ENCODE peak calls at places on chromosomes 11 and 22, in six cellular contexts. E is PC-3, C is lung, L is endodermal cell, Y is small intestine, U is kidney. T is an unnamed sample. For H3K4me1, the result is how much of the 10 kb centered on the place peaks cover.

GRCh38 chr11:102733232-102733875 is 8.6 kb upstream of the MMP8 start:
- DNase-seq in E (peak), C (peak), U (no peak), L (peak), Y (peak), T (peak)

GRCh38 chr11:40338739-40339138 is 1120.7 kb downstream of the LRRC4C start:
- DNase-seq in Y (no peak), L (no peak), C (no peak), U (no peak), E (peak), T (peak)

GRCh38 chr22:36297568-36297967 is 44.6 kb downstream of the APOL1 start:
- DNase-seq in U (peak), C (no peak), L (no peak), E (no peak), Y (no peak), T (no peak)

GRCh38 chr11:134515081-134515960 is 103.3 kb upstream of the B3GAT1 start:
- DNase-seq in E (no peak), C (no peak), U (peak), L (peak), Y (peak), T (no peak)

GRCh38 chr22:23815781-23816551 is 22.8 kb downstream of the DERL3 start:
- DNase-seq in E (no peak), U (peak), Y (no peak), C (no peak), L (no peak), T (no peak)

GRCh38 chr11:1943576-1943975 is 3.6 kb upstream of the MRPL23 start:
- DNase-seq in Y (no peak), L (no peak), C (peak), U (peak), E (peak), T (no peak)

GRCh38 chr11:27291302-27291889 is 71.6 kb downstream of the CCDC34 start:
- DNase-seq in L (no peak), C (no peak), Y (peak), U (no peak), E (peak), T (no peak)

GRCh38 chr11:119116601-119117000 is 4.8 kb upstream of the HINFP start:
- DNase-seq in E (no peak), U (no peak), C (no peak), L (no peak), Y (no peak), T (no peak)

GRCh38 chr22:22520667-22521602 is 865 bp upstream of the ZNF280A start:
- DNase-seq in E (peak), Y (no peak), U (no peak), C (no peak), L (no peak), T (no peak)

GRCh38 chr11:77779935-77780334 is 40.6 kb downstream of the RSF1 start:
- DNase-seq in C (no peak), L (no peak), E (peak), Y (no peak), U (no peak), T (peak)

GRCh38 chr11:128520886-128521696 is 66.3 kb downstream of the ETS1 start:
- DNase-seq in C (no peak), L (no peak), Y (no peak), E (no peak), U (peak), T (no peak)
- H3K27ac ChIP-seq in C (peak), L (no peak), Y (peak), E (peak), U (peak), T (no peak)

DNA sequence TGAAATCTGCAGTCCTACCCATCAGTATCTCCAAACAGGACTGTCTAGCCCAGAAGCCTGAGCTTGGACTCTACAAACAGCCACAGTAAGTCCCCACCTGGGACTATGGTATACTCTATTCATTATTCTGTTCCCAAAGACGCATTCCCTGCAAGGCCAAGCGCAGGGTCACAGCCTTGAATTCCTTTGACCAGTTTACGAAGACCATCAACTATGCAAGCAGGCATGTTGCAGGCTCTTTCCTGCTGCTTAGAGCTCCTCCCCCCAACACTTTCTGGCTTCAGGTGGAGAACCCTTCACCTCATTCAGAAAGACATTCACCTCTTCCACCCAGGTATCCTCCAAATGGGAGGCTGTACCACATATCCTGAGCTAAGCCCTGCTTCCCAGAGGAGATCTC is 62.5 kb downstream of the TIMP3 start:
- DNase-seq in Y (no peak), E (no peak), C (no peak), U (no peak), L (no peak), T (no peak)
- H3K4me1 ChIP-seq in Y (under half), E (under half), C (under half), U (under half), L (under half), T (under half)

DNA sequence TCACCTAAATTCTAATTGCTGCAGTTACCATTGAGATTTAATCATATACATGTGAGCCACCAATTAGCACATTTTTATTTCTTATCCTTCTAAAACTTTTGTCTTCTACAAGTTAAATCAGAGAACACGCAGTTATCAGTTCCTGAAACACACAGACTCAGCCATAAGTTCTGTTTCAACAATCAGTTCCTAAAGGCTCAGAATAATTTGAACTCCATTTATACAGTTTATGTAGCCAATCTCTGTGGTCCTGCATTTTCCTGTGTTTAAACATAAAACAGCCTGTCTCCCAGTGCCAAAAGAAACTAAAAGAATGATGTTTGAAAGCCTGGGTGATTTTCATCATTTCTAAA is 2.9 kb downstream of the PLAAT3 start:
- DNase-seq in Y (no peak), C (no peak), U (no peak), L (no peak), E (no peak), T (no peak)
- H3K27ac ChIP-seq in Y (no peak), C (no peak), U (no peak), L (no peak), E (no peak), T (no peak)

DNA sequence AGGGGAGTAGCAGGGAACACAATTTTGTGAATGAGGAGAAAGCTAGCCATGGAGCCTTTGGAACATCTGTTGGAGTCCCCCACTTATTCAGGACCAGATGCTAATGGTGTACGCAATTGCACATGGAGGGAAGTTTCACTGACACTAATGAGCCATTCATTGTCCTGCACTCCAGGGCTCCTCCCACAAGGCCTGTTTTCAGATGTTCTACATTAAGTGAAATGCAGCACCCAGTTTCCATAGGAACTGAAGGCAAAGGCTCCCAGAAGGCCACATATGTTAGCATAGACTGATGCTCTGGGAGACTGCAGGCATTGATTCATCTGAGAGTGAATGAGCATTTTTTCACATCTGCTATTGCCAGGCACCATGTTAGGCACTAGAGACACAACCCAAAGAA is 399.5 kb downstream of the ETS1 start:
- DNase-seq in U (no peak), C (no peak), E (no peak), L (no peak), Y (no peak), T (peak)
- H3K4me1 ChIP-seq in U (under half), C (under half), E (under half), L (under half), Y (under half), T (under half)

GRCh38 chr11:111530091-111530490 is 10.4 kb upstream of the LAYN start:
- DNase-seq in Y (no peak), C (no peak), L (no peak), U (no peak), E (no peak), T (no peak)
- H3K27ac ChIP-seq in Y (no peak), C (no peak), L (no peak), U (no peak), E (no peak), T (no peak)

GRCh38 chr22:42262964-42263363 is 7.5 kb downstream of the TCF20 start:
- DNase-seq in U (no peak), Y (no peak), C (no peak), E (no peak), L (no peak), T (no peak)

GRCh38 chr22:42263944-42264343 is 6.5 kb downstream of the TCF20 start:
- DNase-seq in Y (no peak), C (no peak), U (no peak), L (no peak), E (no peak), T (no peak)

GRCh38 chr22:42258126-42258525 is 12.3 kb downstream of the TCF20 start:
- DNase-seq in L (no peak), E (no peak), U (no peak), C (no peak), Y (no peak), T (no peak)

GRCh38 chr22:42257386-42257785 is 13.1 kb downstream of the TCF20 start:
- DNase-seq in L (no peak), Y (no peak), U (no peak), C (no peak), E (no peak), T (no peak)

GRCh38 chr22:42261266-42261665 is 9.2 kb downstream of the TCF20 start:
- DNase-seq in Y (no peak), L (no peak), C (no peak), U (no peak), E (no peak), T (no peak)
- H3K4me1 ChIP-seq in Y (under half), L (under half), C (under half), U (under half), E (under half), T (under half)